ENCODE peak calls at places on chromosomes 7 and 10, in four cellular contexts. B, C, T and M are unnamed samples.
A peak's percentile ranks its signal among the peaks of the same experiment; 100 is the strongest.

GRCh38 chr10:76911184-76911583 is 726.4 kb downstream of the KCNMA1 start:
- DNase-seq in B (no peak), C (no peak), T (no peak), M (no peak)

GRCh38 chr7:33876600-33877274 is 28.6 kb upstream of the BMPER start:
- DNase-seq in B (no peak), C (no peak), T (no peak), M (no peak)

GRCh38 chr7:7911339-7911738 is 57.3 kb upstream of the GLCCI1 start:
- DNase-seq in B (no peak), C (no peak), T (peak; percentile 94), M (no peak)

GRCh38 chr10:1366277-1366676 is 310.1 kb downstream of the WDR37 start:
- DNase-seq in B (peak; percentile 14), C (no peak), T (no peak), M (no peak)

GRCh38 chr10:36556468-36556867 is 568.9 kb upstream of the ANKRD30A start:
- DNase-seq in B (no peak), C (no peak), T (no peak), M (no peak)

GRCh38 chr7:129959480-129960332 is 6.9 kb upstream of the UBE2H start:
- DNase-seq in B (no peak), C (no peak), T (no peak), M (no peak)

GRCh38 chr7:101172854-101173751 is 7.0 kb downstream of the NAT16 start:
- DNase-seq in B (peak; percentile 33), C (peak; percentile 60), T (no peak), M (peak; percentile 18)

GRCh38 chr7:102152672-102153585 is 133.7 kb upstream of the SH2B2 start:
- DNase-seq in B (no peak), C (no peak), T (peak; percentile 94), M (peak; percentile 73)

GRCh38 chr7:137715546-137715945 is 131.2 kb downstream of the DGKI start:
- DNase-seq in B (no peak), C (no peak), T (no peak), M (no peak)

GRCh38 chr10:29248987-29249386 is 39.9 kb upstream of the LYZL1 start:
- DNase-seq in B (no peak), C (no peak), T (no peak), M (no peak)

GRCh38 chr7:37908221-37908788 is 8.3 kb downstream of the SFRP4 start:
- DNase-seq in B (no peak), C (no peak), T (no peak), M (no peak)
- TF ChIP-seq MAX in B (no peak), C (no peak), T (no peak), M (no peak)

DNA sequence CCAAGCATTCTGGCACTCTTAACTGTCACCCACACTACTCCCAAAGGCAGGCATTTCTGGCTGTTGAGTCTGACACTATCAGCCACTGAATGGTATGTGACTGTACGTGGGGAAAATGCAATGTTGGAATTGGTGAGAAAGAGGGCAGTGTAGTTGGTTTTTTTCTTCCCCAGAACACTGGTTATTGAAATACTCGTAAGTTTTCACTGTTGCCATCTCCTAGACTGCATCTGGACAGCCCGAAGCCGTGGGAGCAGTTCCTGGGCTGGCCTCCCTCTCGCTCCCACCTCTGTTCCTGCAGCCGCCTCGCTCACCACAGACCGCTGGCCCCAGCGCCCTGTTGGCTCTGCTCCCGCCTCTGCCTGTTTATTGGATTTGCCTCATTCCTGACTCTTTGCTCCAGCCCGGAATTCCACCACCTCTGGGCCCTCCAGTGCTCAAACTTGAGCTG is 5.7 kb downstream of the PLCE1 start:
- DNase-seq in B (peak; percentile 60), C (no peak), T (no peak), M (peak; percentile 32)
- TF ChIP-seq FOXJ3 in B (no peak), C (no peak), T (no peak), M (no peak)

DNA sequence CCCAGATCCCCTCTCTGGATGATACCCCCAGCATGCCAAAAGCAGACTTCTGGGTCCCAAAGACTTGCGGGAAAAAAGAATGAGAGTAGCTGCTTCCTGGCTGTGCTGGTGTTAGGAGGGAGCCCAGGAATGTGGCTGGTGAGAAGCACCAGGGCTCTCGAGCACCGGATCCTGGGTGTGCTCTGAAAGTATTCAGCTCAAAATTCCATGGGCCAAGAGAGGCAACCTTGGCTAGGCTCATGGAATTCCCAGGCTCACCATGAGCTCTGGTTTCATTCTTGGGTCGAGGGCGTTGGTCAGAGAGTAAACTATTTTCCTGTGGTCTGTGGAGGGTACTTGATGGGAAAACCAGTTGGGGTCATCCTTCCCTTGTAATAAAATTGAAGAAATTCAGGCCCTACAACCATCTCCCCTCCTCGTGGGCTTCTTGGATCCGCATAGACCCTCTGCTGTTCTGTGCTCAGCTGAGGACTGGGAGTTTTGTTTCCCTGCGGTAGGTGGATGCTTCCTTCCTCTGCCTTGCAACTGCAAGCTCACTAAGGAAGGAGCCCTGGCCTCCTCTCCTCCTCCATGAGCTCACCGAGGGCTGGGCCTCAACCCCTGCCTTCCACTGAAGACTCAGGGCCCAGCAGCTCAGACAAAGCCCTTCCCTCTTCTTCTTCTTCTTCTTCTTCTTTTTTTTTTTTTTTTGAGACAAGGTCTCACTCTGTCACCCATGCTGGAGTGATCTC is 34.5 kb upstream of the AQP1 start:
- DNase-seq in B (no peak), C (no peak), T (no peak), M (peak; percentile 22)
- TF ChIP-seq MAX in B (no peak), C (no peak), T (no peak), M (no peak)

GRCh38 chr10:115136616-115137015 is 43.5 kb downstream of the ATRNL1 start:
- DNase-seq in B (no peak), C (no peak), T (no peak), M (no peak)

DNA sequence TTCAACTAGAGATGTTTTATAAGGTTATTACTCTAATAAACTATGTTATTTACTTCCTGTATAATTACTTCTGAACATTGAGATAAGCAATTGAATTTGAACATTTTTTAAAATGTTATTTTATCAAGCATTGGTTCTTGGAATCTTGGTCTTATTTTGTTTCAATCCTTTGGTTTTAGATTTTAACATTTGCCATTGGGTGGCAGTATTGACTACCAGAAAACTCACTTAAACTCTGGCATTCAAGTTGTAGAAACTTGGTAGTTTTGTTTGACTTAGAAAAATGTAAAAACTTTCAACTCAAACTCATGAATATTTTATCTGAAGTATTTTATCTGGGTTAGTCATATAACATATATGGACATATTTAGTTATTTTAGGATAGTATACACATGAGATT is 48.1 kb downstream of the ATRNL1 start:
- DNase-seq in B (peak; percentile 4), C (no peak), T (no peak), M (no peak)
- TF ChIP-seq FOXJ3 in B (no peak), C (no peak), T (no peak), M (no peak)

GRCh38 chr7:22402250-22402649 is 45.3 kb upstream of the RAPGEF5 start:
- DNase-seq in B (no peak), C (no peak), T (no peak), M (no peak)
- TF ChIP-seq MAX in B (no peak), C (no peak), T (no peak), M (no peak)